ENCODE peak calls at places on chromosomes 2 and 18, in five cellular contexts. G, D, W, I and P are unnamed samples. For H3K4me1, the result is how much of the 10 kb centered on the place peaks cover.

GRCh38 chr2:3094999-3095958 is 282.3 kb downstream of the EIPR1 start:
- DNase-seq in G (no peak), D (no peak), W (no peak), I (no peak), P (no peak)

GRCh38 chr2:165902929-165903328 is 50.6 kb downstream of the TTC21B start:
- DNase-seq in G (no peak), D (no peak), W (no peak), I (peak), P (no peak)

GRCh38 chr18:28331551-28331950 is 154.6 kb upstream of the CDH2 start:
- DNase-seq in G (no peak), D (no peak), W (no peak), I (no peak), P (no peak)

GRCh38 chr2:120441744-120442471 is 96.0 kb downstream of the INHBB start:
- DNase-seq in G (peak), D (peak), W (no peak), I (no peak), P (no peak)

GRCh38 chr2:127664065-127664894 is 11.1 kb downstream of the LIMS2 start:
- DNase-seq in G (no peak), D (no peak), W (no peak), I (peak), P (peak)

GRCh38 chr18:51028201-51028805 is 1.7 kb upstream of the SMAD4 start:
- DNase-seq in G (no peak), D (no peak), W (no peak), I (no peak), P (no peak)

GRCh38 chr2:112335600-112335999 is 60.2 kb downstream of the ZC3H6 start:
- DNase-seq in G (no peak), D (no peak), W (no peak), I (no peak), P (no peak)

GRCh38 chr18:10015941-10016819 is 102.4 kb downstream of the VAPA start:
- DNase-seq in G (no peak), D (no peak), W (no peak), I (peak), P (no peak)

GRCh38 chr18:50113726-50114125 is 81.2 kb downstream of the MYO5B start:
- DNase-seq in G (no peak), D (no peak), W (no peak), I (no peak), P (no peak)

GRCh38 chr2:39523308-39524044 is 86.4 kb upstream of the MAP4K3 start:
- DNase-seq in G (no peak), D (no peak), W (no peak), I (peak), P (no peak)

GRCh38 chr2:144678741-144679140 is 158.8 kb upstream of the ZEB2 start:
- DNase-seq in G (no peak), D (no peak), W (no peak), I (no peak), P (no peak)

GRCh38 chr2:120348134-120349103 is 2.5 kb downstream of the INHBB start:
- DNase-seq in G (no peak), D (peak), W (no peak), I (no peak), P (no peak)

GRCh38 chr2:196173505-196173904 is 2.1 kb upstream of the STK17B start:
- DNase-seq in G (no peak), D (no peak), W (no peak), I (no peak), P (no peak)

GRCh38 chr2:131010566-131010965 is 82.7 kb downstream of the FAM168B start:
- DNase-seq in G (no peak), D (no peak), W (no peak), I (no peak), P (no peak)

GRCh38 chr2:62200291-62200841 is 4.5 kb downstream of the B3GNT2 start:
- DNase-seq in G (no peak), D (no peak), W (no peak), I (no peak), P (no peak)

GRCh38 chr2:201151127-201152074 is 31.5 kb upstream of the CASP10 start:
- DNase-seq in G (no peak), D (no peak), W (no peak), I (peak), P (peak)

GRCh38 chr2:187499941-187500532 is 52.0 kb upstream of the CALCRL start:
- DNase-seq in G (peak), D (peak), W (no peak), I (peak), P (peak)

GRCh38 chr2:113136828-113137775 is 9.7 kb downstream of the IL1RN start:
- DNase-seq in G (peak), D (peak), W (no peak), I (peak), P (no peak)

GRCh38 chr2:20539776-20540586 is 93.1 kb downstream of the RHOB start:
- DNase-seq in G (no peak), D (no peak), W (no peak), I (no peak), P (no peak)

GRCh38 chr2:19607400-19607799 is 249.0 kb upstream of the OSR1 start:
- DNase-seq in G (no peak), D (no peak), W (no peak), I (no peak), P (no peak)

GRCh38 chr2:32436150-32436549 is 79.3 kb downstream of the BIRC6 start:
- DNase-seq in G (no peak), D (no peak), W (no peak), I (peak), P (no peak)

GRCh38 chr2:168577885-168578284 is 121.8 kb downstream of the CERS6 start:
- DNase-seq in G (peak), D (no peak), W (no peak), I (no peak), P (no peak)

GRCh38 chr2:219489315-219489714 is 9.4 kb upstream of the GMPPA start:
- DNase-seq in G (no peak), D (no peak), W (no peak), I (no peak), P (no peak)

GRCh38 chr2:219491278-219491967 is 7.3 kb upstream of the GMPPA start:
- DNase-seq in G (no peak), D (no peak), W (no peak), I (no peak), P (no peak)

GRCh38 chr2:219490600-219491130 is 8.0 kb upstream of the GMPPA start:
- DNase-seq in G (no peak), D (no peak), W (no peak), I (no peak), P (no peak)

GRCh38 chr2:219488844-219489194 is 9.9 kb upstream of the GMPPA start:
- DNase-seq in G (no peak), D (no peak), W (no peak), I (no peak), P (no peak)

DNA sequence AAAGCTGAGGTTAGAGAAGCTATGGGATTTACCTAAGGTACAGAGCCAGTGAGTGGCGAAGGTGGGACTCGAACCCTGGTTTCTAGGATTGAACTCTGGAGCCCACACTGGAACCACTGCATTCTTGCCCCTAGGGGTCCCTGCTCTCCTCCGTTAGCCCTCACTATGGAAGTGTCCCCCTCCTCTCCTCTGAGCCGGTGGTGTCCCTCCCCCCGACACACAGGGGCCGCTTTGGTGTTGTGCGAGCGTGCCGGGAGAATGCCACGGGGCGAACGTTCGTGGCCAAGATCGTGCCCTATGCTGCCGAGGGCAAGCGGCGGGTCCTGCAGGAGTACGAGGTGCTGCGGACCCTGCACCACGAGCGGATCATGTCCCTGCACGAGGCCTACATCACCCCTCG is 8.5 kb upstream of the GMPPA start:
- DNase-seq in G (no peak), D (no peak), W (no peak), I (no peak), P (no peak)
- H3K4me1 ChIP-seq in G (under half), D (under half), W (under half), I (under half), P (under half)

DNA sequence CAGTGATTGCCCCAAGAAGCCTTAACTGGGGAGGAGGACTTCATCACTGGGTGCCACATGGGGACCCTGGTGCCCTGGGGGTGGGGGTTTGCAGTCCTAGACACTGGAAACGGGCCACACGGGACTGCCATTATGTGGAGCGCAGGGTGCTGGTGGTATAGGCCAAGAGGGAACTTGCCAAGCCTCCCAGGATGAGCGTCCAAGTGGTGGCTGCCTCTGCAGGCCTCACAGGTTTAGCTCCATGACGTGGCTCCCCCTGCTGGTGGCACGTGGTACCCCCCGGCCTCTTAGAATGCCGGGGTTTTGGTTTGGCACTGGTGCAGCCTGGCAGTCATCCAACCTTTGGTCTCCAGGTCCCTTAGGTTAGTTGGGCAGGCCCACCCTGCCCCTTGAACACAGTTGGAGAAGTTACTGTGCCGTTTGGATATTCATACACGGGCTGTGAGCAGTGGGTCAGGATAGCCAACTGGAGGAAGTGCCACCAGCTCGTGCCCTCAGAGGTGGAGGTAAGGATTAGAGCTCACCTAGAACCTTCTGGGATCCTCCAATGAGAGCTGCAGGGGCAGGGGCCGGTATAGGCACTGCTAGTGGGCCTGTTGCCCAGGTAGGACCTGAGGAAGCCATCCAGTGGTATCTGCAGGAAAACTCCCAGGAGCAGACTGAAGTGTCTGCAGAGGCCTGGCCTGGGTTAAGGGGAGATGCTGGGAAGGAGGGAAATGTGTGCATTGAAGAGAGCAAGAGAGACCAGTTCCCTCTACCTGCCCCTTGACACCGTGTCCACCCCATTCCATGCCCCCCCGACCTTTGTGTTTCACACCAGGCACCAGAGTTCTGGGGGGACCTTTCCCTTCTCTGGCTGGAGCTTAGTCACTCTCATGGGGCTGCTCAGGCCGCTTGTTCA is 5.7 kb downstream of the PTMA start:
- DNase-seq in G (peak), D (peak), W (peak), I (peak), P (peak)
- TF ChIP-seq POLR2A in G (no peak), D (no peak), W (no peak), I (no peak), P (no peak)

GRCh38 chr2:174618179-174618578 is 20.6 kb upstream of the WIPF1 start:
- DNase-seq in G (no peak), D (no peak), W (no peak), I (no peak), P (no peak)
- H3K4me1 ChIP-seq in G (under half), D (under half), W (under half), I (under half), P (under half)

GRCh38 chr2:15560988-15561573 is at the start of gene NBAS:
- DNase-seq in G (peak), D (peak), W (peak), I (peak), P (peak)
- TF ChIP-seq POLR2A in G (no peak), D (no peak), W (peak), I (peak), P (peak)

GRCh38 chr2:108615480-108616090 is 81.3 kb downstream of the LIMS1 start:
- DNase-seq in G (no peak), D (no peak), W (no peak), I (no peak), P (no peak)
- H3K4me1 ChIP-seq in G (half or more), D (under half), W (under half), I (half or more), P (half or more)